ENCODE peak calls at places on chromosomes 4 and X, in ten cellular contexts. F is HepG2, K is stomach, E is HCT116, Z is H1, G is spleen, U is breast epithelium, S is sigmoid colon, D is prostate gland, B is SK-N-MC. W is an unnamed sample.

GRCh38 chrX:133645977-133646750 is 230.9 kb upstream of the GPC4 start:
- DNase-seq in E (no peak), K (no peak), U (no peak), S (no peak), D (no peak), B (no peak), Z (no peak), F (no peak), G (no peak), W (no peak)

GRCh38 chr4:73978886-73979285 is 2.9 kb downstream of the PF4 start:
- DNase-seq in E (no peak), S (no peak), D (no peak), Z (no peak), F (no peak), B (no peak), U (no peak), K (no peak), G (no peak), W (no peak)

GRCh38 chr4:147975902-147976301 is 244.0 kb downstream of the ARHGAP10 start:
- DNase-seq in Z (no peak), D (no peak), B (no peak), S (no peak), G (no peak), K (no peak), E (no peak), F (no peak), U (no peak), W (no peak)

GRCh38 chr4:8162625-8163024 is 4.0 kb upstream of the ABLIM2 start:
- DNase-seq in D (no peak), S (no peak), E (no peak), B (no peak), K (no peak), G (no peak), Z (no peak), U (no peak), F (no peak), W (no peak)

GRCh38 chr4:72446353-72447055 is 122.5 kb downstream of the ADAMTS3 start:
- DNase-seq in U (no peak), E (no peak), F (no peak), G (no peak), S (no peak), K (no peak), B (no peak), Z (no peak), D (no peak), W (no peak)

GRCh38 chrX:65195621-65196020 is 219.4 kb upstream of the ZC4H2 start:
- DNase-seq in Z (no peak), E (no peak), S (no peak), U (no peak), K (no peak), B (no peak), F (peak; percentile 35), D (no peak), G (no peak), W (no peak)

GRCh38 chr4:128282516-128282915 is 5.1 kb downstream of the PGRMC2 start:
- DNase-seq in S (no peak), U (no peak), K (no peak), G (no peak), Z (no peak), D (no peak), F (no peak), E (no peak), B (no peak), W (no peak)

GRCh38 chrX:132909643-132910042 is 48.8 kb downstream of the HS6ST2 start:
- DNase-seq in G (no peak), D (no peak), B (peak; percentile 14), K (no peak), S (no peak), F (no peak), Z (no peak), U (no peak), E (no peak), W (no peak)

GRCh38 chr4:121789960-121790829 is 10.9 kb upstream of the EXOSC9 start:
- DNase-seq in D (no peak), B (no peak), U (no peak), K (no peak), S (no peak), Z (no peak), F (no peak), G (no peak), E (no peak), W (no peak)

GRCh38 chr4:166377578-166377977 is 504.5 kb downstream of the TLL1 start:
- DNase-seq in K (no peak), S (no peak), D (no peak), F (no peak), B (no peak), U (no peak), E (no peak), Z (no peak), G (no peak), W (no peak)

GRCh38 chr4:68299492-68300457 is 50.1 kb downstream of the YTHDC1 start:
- DNase-seq in D (no peak), U (no peak), E (no peak), G (no peak), K (no peak), B (no peak), Z (no peak), F (peak; percentile 53), S (no peak), W (no peak)

GRCh38 chr4:67035501-67035900 is 509.8 kb downstream of the CENPC start:
- DNase-seq in G (no peak), B (no peak), F (peak; percentile 20), S (no peak), E (no peak), Z (no peak), U (no peak), D (peak; percentile 60), K (no peak), W (no peak)

GRCh38 chrX:117957128-117957527 is 159.5 kb downstream of the KLHL13 start:
- DNase-seq in Z (no peak), G (no peak), S (no peak), D (no peak), E (no peak), K (no peak), F (no peak), U (no peak), B (no peak), W (no peak)

GRCh38 chrX:19679787-19680186 is 164.5 kb upstream of the MAP3K15 start:
- DNase-seq in B (no peak), F (no peak), S (no peak), Z (no peak), E (no peak), D (no peak), K (no peak), U (no peak), G (no peak), W (no peak)

GRCh38 chrX:86021652-86022289 is 25.6 kb downstream of the CHM start:
- DNase-seq in F (no peak), E (no peak), B (no peak), D (no peak), S (no peak), G (no peak), Z (no peak), K (no peak), U (no peak), W (no peak)
- H3K27ac ChIP-seq in F (no peak overlapping the region), E (no peak overlapping the region), B (no peak overlapping the region), D (no peak overlapping the region), S (no peak overlapping the region), G (no peak overlapping the region), Z (no peak overlapping the region), K (no peak overlapping the region), U (no peak overlapping the region), W (no peak overlapping the region)

GRCh38 chrX:105209406-105209805 is 11.1 kb downstream of the TEX13A start:
- DNase-seq in G (no peak), Z (no peak), U (no peak), F (no peak), E (no peak), K (no peak), B (no peak), D (no peak), S (no peak), W (no peak)
- TF ChIP-seq POLR2AphosphoS5 in G (no peak), Z (no peak), U (no peak), F (no peak), E (no peak), K (no peak), B (no peak), D (no peak), S (no peak), W (no peak)

DNA sequence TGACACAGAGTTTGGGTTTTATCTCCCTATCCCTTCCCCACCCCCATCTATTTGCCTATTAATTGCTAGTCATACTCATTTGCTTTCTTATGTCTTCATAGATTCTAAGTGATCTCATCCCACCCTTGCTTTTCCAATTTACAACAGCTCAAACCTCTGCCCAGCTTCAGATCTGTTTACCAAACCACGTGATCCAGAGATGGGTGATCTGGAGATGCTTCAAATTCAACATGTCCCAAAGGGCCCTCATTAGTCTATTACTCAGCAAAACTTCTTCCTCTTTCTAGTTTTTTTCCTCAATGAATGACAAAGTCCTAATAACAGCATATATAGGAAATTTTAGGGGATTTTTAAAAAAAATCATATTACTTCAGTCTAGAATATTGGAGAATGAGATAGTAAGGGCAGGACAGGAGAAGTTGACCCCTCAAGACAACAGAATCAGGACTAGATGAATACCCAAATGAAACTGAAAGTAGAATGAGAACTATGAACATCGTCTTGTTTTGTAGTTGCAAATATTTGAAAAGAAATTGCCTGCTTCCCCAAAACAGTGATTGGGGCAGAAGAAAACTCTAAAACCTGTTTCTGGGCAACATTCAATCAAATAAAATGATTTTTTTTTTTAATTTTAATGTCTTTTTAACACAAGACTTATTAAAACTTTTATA is 127.1 kb downstream of the CFAP299 start:
- DNase-seq in F (no peak), D (no peak), G (no peak), K (no peak), E (no peak), S (no peak), U (no peak), Z (no peak), B (no peak), W (no peak)
- H3K27ac ChIP-seq in F (no peak overlapping the region), D (no peak overlapping the region), G (peak overlapping the region; percentile 28), K (no peak overlapping the region), E (no peak overlapping the region), S (peak overlapping the region; percentile 8), U (no peak overlapping the region), Z (no peak overlapping the region), B (no peak overlapping the region), W (no peak overlapping the region)

GRCh38 chr4:77157859-77158486 is 966 bp downstream of the CCNG2 start:
- DNase-seq in D (peak; percentile 88), G (peak; percentile 97), F (peak; percentile 78), K (peak; percentile 85), E (peak; percentile 51), S (peak; percentile 95), Z (peak; percentile 72), U (peak; percentile 82), B (no peak), W (peak; percentile 93)

GRCh38 chr4:77158487-77158861 is 1.5 kb downstream of the CCNG2 start:
- DNase-seq in B (no peak), K (no peak), F (no peak), E (no peak), U (no peak), G (no peak), Z (no peak), S (no peak), D (no peak), W (no peak)

GRCh38 chr4:77155631-77156345 is 1.2 kb upstream of the CCNG2 start:
- DNase-seq in D (no peak), Z (no peak), U (no peak), F (no peak), S (no peak), K (no peak), B (no peak), G (no peak), E (no peak), W (no peak)

GRCh38 chr4:77156533-77156911 is 485 bp upstream of the CCNG2 start:
- DNase-seq in B (peak; percentile 99), E (peak; percentile 100), Z (peak; percentile 99), U (peak; percentile 95), S (peak; percentile 99), K (peak; percentile 95), D (peak; percentile 99), G (peak; percentile 97), F (peak; percentile 99), W (peak; percentile 98)

GRCh38 chr4:77156912-77157858 is at the start of gene CCNG2:
- DNase-seq in Z (peak; percentile 84), E (no peak), F (peak; percentile 12), B (no peak), G (peak; percentile 96), S (peak; percentile 94), D (peak; percentile 90), U (peak; percentile 85), K (peak; percentile 84), W (peak; percentile 95)
- TF ChIP-seq POLR2AphosphoS5 in Z (no peak), E (peak; percentile 79), F (peak; percentile 67), B (peak; percentile 41), G (peak; percentile 90), S (peak; percentile 68), D (peak; percentile 70), U (peak; percentile 95), K (no peak), W (peak; percentile 88)